ENCODE peak calls at places on chromosomes 16 and 17, in ten cellular contexts. C, B, U, Y, H, K, A, W, G and L are unnamed samples.

GRCh38 chr17:65530985-65531507 is 30.4 kb downstream of the AXIN2 start:
- DNase-seq in C (no peak), B (no peak), U (no peak), Y (no peak), H (no peak), K (peak), A (peak), W (no peak), G (no peak), L (no peak)

GRCh38 chr16:11149011-11149616 is 106.9 kb downstream of the SOCS1 start:
- DNase-seq in C (no peak), B (no peak), U (no peak), Y (no peak), H (no peak), K (no peak), A (no peak), W (no peak), G (no peak), L (no peak)

GRCh38 chr17:57614742-57615141 is 130.4 kb downstream of the CCDC182 start:
- DNase-seq in C (no peak), B (no peak), U (no peak), Y (no peak), H (no peak), K (no peak), A (no peak), W (no peak), G (no peak), L (no peak)

GRCh38 chr17:31313982-31314787 is at the start of gene EVI2B:
- DNase-seq in C (no peak), B (peak), U (peak), Y (peak), H (peak), K (peak), A (no peak), W (no peak), G (no peak), L (peak)

GRCh38 chr16:69064789-69065313 is 40.6 kb upstream of the HAS3 start:
- DNase-seq in C (no peak), B (no peak), U (no peak), Y (no peak), H (no peak), K (no peak), A (no peak), W (no peak), G (no peak), L (no peak)

GRCh38 chr16:4371481-4372314 is at the start of gene VASN:
- DNase-seq in C (peak), B (peak), U (peak), Y (peak), H (peak), K (peak), A (no peak), W (no peak), G (peak), L (peak)

GRCh38 chr17:17151962-17152361 is 54.2 kb downstream of the PLD6 start:
- DNase-seq in C (no peak), B (peak), U (peak), Y (no peak), H (peak), K (peak), A (peak), W (peak), G (peak), L (peak)

GRCh38 chr16:70701998-70702397 is 16.1 kb upstream of the MTSS2 start:
- DNase-seq in C (no peak), B (no peak), U (peak), Y (no peak), H (no peak), K (no peak), A (no peak), W (no peak), G (no peak), L (no peak)

GRCh38 chr17:12973496-12974318 is 44.1 kb downstream of the ELAC2 start:
- DNase-seq in C (no peak), B (no peak), U (no peak), Y (no peak), H (no peak), K (no peak), A (no peak), W (no peak), G (no peak), L (no peak)

GRCh38 chr17:61458000-61458399 is 5.8 kb downstream of the TBX4 start:
- DNase-seq in C (no peak), B (no peak), U (no peak), Y (no peak), H (no peak), K (no peak), A (no peak), W (no peak), G (peak), L (no peak)

GRCh38 chr17:77285594-77286390 is 145.0 kb downstream of the SEC14L1 start:
- DNase-seq in C (no peak), B (no peak), U (peak), Y (no peak), H (no peak), K (peak), A (no peak), W (no peak), G (no peak), L (peak)

GRCh38 chr17:5126719-5127488 is 11.1 kb downstream of the USP6 start:
- DNase-seq in C (no peak), B (no peak), U (no peak), Y (no peak), H (no peak), K (no peak), A (no peak), W (no peak), G (peak), L (no peak)

GRCh38 chr16:1296688-1297412 is 12.6 kb upstream of the UBE2I start:
- DNase-seq in C (no peak), B (no peak), U (peak), Y (no peak), H (no peak), K (peak), A (no peak), W (no peak), G (no peak), L (peak)

GRCh38 chr16:3266873-3267537 is 10.6 kb upstream of the MEFV start:
- DNase-seq in C (no peak), B (no peak), U (peak), Y (no peak), H (peak), K (peak), A (peak), W (no peak), G (no peak), L (peak)

GRCh38 chr16:84479716-84480450 is 24.6 kb downstream of the MEAK7 start:
- DNase-seq in C (no peak), B (no peak), U (no peak), Y (no peak), H (no peak), K (no peak), A (no peak), W (no peak), G (peak), L (no peak)

GRCh38 chr16:27514806-27515205 is 34.9 kb downstream of the GTF3C1 start:
- DNase-seq in C (no peak), B (no peak), U (no peak), Y (no peak), H (peak), K (no peak), A (no peak), W (no peak), G (no peak), L (no peak)

GRCh38 chr17:31318298-31319190 is 2.9 kb downstream of the EVI2A start:
- DNase-seq in C (no peak), B (peak), U (peak), Y (peak), H (peak), K (no peak), A (peak), W (peak), G (peak), L (no peak)

GRCh38 chr17:9178319-9178718 is 157.0 kb downstream of the NTN1 start:
- DNase-seq in C (no peak), B (no peak), U (no peak), Y (no peak), H (no peak), K (no peak), A (no peak), W (no peak), G (no peak), L (no peak)

GRCh38 chr16:31710880-31711279 is 162.7 kb upstream of the ZNF267 start:
- DNase-seq in C (no peak), B (no peak), U (no peak), Y (no peak), H (no peak), K (no peak), A (no peak), W (no peak), G (no peak), L (no peak)

GRCh38 chr17:7348478-7349242 is 3.3 kb upstream of the KCTD11 start:
- DNase-seq in C (no peak), B (no peak), U (peak), Y (no peak), H (no peak), K (no peak), A (no peak), W (no peak), G (no peak), L (no peak)

GRCh38 chr16:85637061-85637807 is 24.1 kb downstream of the GSE1 start:
- DNase-seq in C (no peak), B (no peak), U (no peak), Y (no peak), H (no peak), K (no peak), A (no peak), W (no peak), G (no peak), L (no peak)

GRCh38 chr16:53219795-53220194 is 165.0 kb downstream of the CHD9 start:
- DNase-seq in C (no peak), B (no peak), U (peak), Y (no peak), H (peak), K (peak), A (no peak), W (no peak), G (no peak), L (peak)